ENCODE peak calls at places on chromosomes 13 and 19, in six cellular contexts. One of them, this sample, is unnamed. For H3K4me1, the result is how much of the 10 kb centered on the place peaks cover.

GRCh38 chr19:52492991-52493470 is 34.4 kb upstream of the ZNF808 start:
- DNase-seq in PC-9: no peak
- DNase-seq in effector memory CD4-positive, alpha-beta T cell: no peak
- DNase-seq in lung: no peak
- DNase-seq in heart left ventricle: no peak
- DNase-seq in SJSA1: no peak
- DNase-seq in this sample: no peak

GRCh38 chr13:23506071-23506820 is 64.0 kb upstream of the TNFRSF19 start:
- DNase-seq in PC-9: no peak
- DNase-seq in effector memory CD4-positive, alpha-beta T cell: no peak
- DNase-seq in lung: no peak
- DNase-seq in heart left ventricle: no peak
- DNase-seq in SJSA1: no peak
- DNase-seq in this sample: no peak

GRCh38 chr19:58543826-58544590 is at the start of gene TRIM28:
- DNase-seq in PC-9: peak
- DNase-seq in effector memory CD4-positive, alpha-beta T cell: peak
- DNase-seq in lung: peak
- DNase-seq in heart left ventricle: peak
- DNase-seq in SJSA1: peak
- DNase-seq in this sample: peak

GRCh38 chr13:41500501-41500900 is 43.2 kb downstream of the RGCC start:
- DNase-seq in PC-9: no peak
- DNase-seq in effector memory CD4-positive, alpha-beta T cell: no peak
- DNase-seq in lung: no peak
- DNase-seq in heart left ventricle: no peak
- DNase-seq in SJSA1: no peak
- DNase-seq in this sample: peak

GRCh38 chr13:101465877-101466276 is 13.4 kb downstream of the ITGBL1 start:
- DNase-seq in PC-9: no peak
- DNase-seq in effector memory CD4-positive, alpha-beta T cell: no peak
- DNase-seq in lung: no peak
- DNase-seq in heart left ventricle: no peak
- DNase-seq in SJSA1: no peak
- DNase-seq in this sample: no peak

GRCh38 chr13:23715092-23715761 is 145.0 kb downstream of the TNFRSF19 start:
- DNase-seq in PC-9: no peak
- DNase-seq in effector memory CD4-positive, alpha-beta T cell: no peak
- DNase-seq in lung: no peak
- DNase-seq in heart left ventricle: no peak
- DNase-seq in SJSA1: no peak
- DNase-seq in this sample: no peak

GRCh38 chr19:10428996-10429381 is 8.7 kb downstream of the PDE4A start:
- DNase-seq in PC-9: no peak
- DNase-seq in effector memory CD4-positive, alpha-beta T cell: no peak
- DNase-seq in lung: no peak
- DNase-seq in heart left ventricle: no peak
- DNase-seq in SJSA1: no peak
- DNase-seq in this sample: no peak

GRCh38 chr19:35890113-35890650 is 10.2 kb downstream of the NFKBID start:
- DNase-seq in PC-9: no peak
- DNase-seq in effector memory CD4-positive, alpha-beta T cell: no peak
- DNase-seq in lung: no peak
- DNase-seq in heart left ventricle: no peak
- DNase-seq in SJSA1: no peak
- DNase-seq in this sample: no peak

GRCh38 chr13:51881296-51881695 is 19.5 kb downstream of the CCDC70 start:
- DNase-seq in PC-9: no peak
- DNase-seq in effector memory CD4-positive, alpha-beta T cell: no peak
- DNase-seq in lung: no peak
- DNase-seq in heart left ventricle: no peak
- DNase-seq in SJSA1: no peak
- DNase-seq in this sample: no peak

GRCh38 chr13:90800082-90800746 is 547.3 kb upstream of the MIR17HG start:
- DNase-seq in PC-9: no peak
- DNase-seq in effector memory CD4-positive, alpha-beta T cell: no peak
- DNase-seq in lung: no peak
- DNase-seq in heart left ventricle: peak
- DNase-seq in SJSA1: no peak
- DNase-seq in this sample: peak

GRCh38 chr13:29402168-29402621 is 193.3 kb downstream of the SLC7A1 start:
- DNase-seq in PC-9: no peak
- DNase-seq in effector memory CD4-positive, alpha-beta T cell: no peak
- DNase-seq in lung: no peak
- DNase-seq in heart left ventricle: no peak
- DNase-seq in SJSA1: no peak
- DNase-seq in this sample: no peak

GRCh38 chr13:32175943-32176342 is 139.2 kb downstream of the ZAR1L start:
- DNase-seq in PC-9: no peak
- DNase-seq in effector memory CD4-positive, alpha-beta T cell: no peak
- DNase-seq in lung: no peak
- DNase-seq in heart left ventricle: no peak
- DNase-seq in SJSA1: no peak
- DNase-seq in this sample: no peak

GRCh38 chr13:76928456-76928855 is 19.9 kb upstream of the ACOD1 start:
- DNase-seq in PC-9: no peak
- DNase-seq in effector memory CD4-positive, alpha-beta T cell: no peak
- DNase-seq in lung: no peak
- DNase-seq in heart left ventricle: no peak
- DNase-seq in SJSA1: no peak
- DNase-seq in this sample: no peak

GRCh38 chr13:59521549-59521948 is 642.2 kb downstream of the DIAPH3 start:
- DNase-seq in PC-9: no peak
- DNase-seq in effector memory CD4-positive, alpha-beta T cell: no peak
- DNase-seq in lung: no peak
- DNase-seq in heart left ventricle: no peak
- DNase-seq in SJSA1: no peak
- DNase-seq in this sample: no peak

GRCh38 chr19:1001538-1002166 is 1.4 kb downstream of the GRIN3B start:
- DNase-seq in PC-9: no peak
- DNase-seq in effector memory CD4-positive, alpha-beta T cell: peak
- DNase-seq in lung: peak
- DNase-seq in heart left ventricle: peak
- DNase-seq in SJSA1: no peak
- DNase-seq in this sample: peak

GRCh38 chr19:31064486-31064885 is 284.8 kb downstream of the TSHZ3 start:
- DNase-seq in PC-9: no peak
- DNase-seq in effector memory CD4-positive, alpha-beta T cell: no peak
- DNase-seq in lung: no peak
- DNase-seq in heart left ventricle: no peak
- DNase-seq in SJSA1: no peak
- DNase-seq in this sample: no peak

GRCh38 chr13:81872581-81872980 is 1531.7 kb upstream of the SPRY2 start:
- DNase-seq in PC-9: no peak
- DNase-seq in effector memory CD4-positive, alpha-beta T cell: no peak
- DNase-seq in lung: no peak
- DNase-seq in heart left ventricle: no peak
- DNase-seq in SJSA1: no peak
- DNase-seq in this sample: no peak

GRCh38 chr13:68927387-68928026 is 1180.1 kb upstream of the ATXN8OS start:
- DNase-seq in PC-9: no peak
- DNase-seq in effector memory CD4-positive, alpha-beta T cell: no peak
- DNase-seq in lung: no peak
- DNase-seq in heart left ventricle: no peak
- DNase-seq in SJSA1: no peak
- DNase-seq in this sample: no peak

GRCh38 chr13:30033681-30034447 is 183.4 kb upstream of the UBL3 start:
- DNase-seq in PC-9: peak
- DNase-seq in effector memory CD4-positive, alpha-beta T cell: no peak
- DNase-seq in lung: no peak
- DNase-seq in heart left ventricle: no peak
- DNase-seq in SJSA1: peak
- DNase-seq in this sample: no peak

GRCh38 chr13:38693641-38694040 is 6.8 kb downstream of the FREM2 start:
- DNase-seq in PC-9: no peak
- DNase-seq in effector memory CD4-positive, alpha-beta T cell: no peak
- DNase-seq in lung: peak
- DNase-seq in heart left ventricle: no peak
- DNase-seq in SJSA1: no peak
- DNase-seq in this sample: no peak

GRCh38 chr13:100304241-100304640 is 215.3 kb downstream of the PCCA start:
- DNase-seq in PC-9: no peak
- DNase-seq in effector memory CD4-positive, alpha-beta T cell: no peak
- DNase-seq in lung: no peak
- DNase-seq in heart left ventricle: no peak
- DNase-seq in SJSA1: no peak
- DNase-seq in this sample: no peak

GRCh38 chr13:107296804-107297203 is 728.9 kb upstream of the ARGLU1 start:
- DNase-seq in PC-9: no peak
- DNase-seq in effector memory CD4-positive, alpha-beta T cell: no peak
- DNase-seq in lung: no peak
- DNase-seq in heart left ventricle: no peak
- DNase-seq in SJSA1: no peak
- DNase-seq in this sample: no peak

GRCh38 chr19:38388310-38389100 is at the start of gene SPRED3:
- DNase-seq in PC-9: no peak
- DNase-seq in effector memory CD4-positive, alpha-beta T cell: no peak
- DNase-seq in lung: no peak
- DNase-seq in heart left ventricle: peak
- DNase-seq in SJSA1: no peak
- DNase-seq in this sample: no peak

GRCh38 chr19:41785653-41786052 is 10.7 kb upstream of the CEACAM3 start:
- DNase-seq in PC-9: peak
- DNase-seq in effector memory CD4-positive, alpha-beta T cell: peak
- DNase-seq in lung: peak
- DNase-seq in heart left ventricle: no peak
- DNase-seq in SJSA1: no peak
- DNase-seq in this sample: peak

GRCh38 chr13:36559388-36559787 is 114.4 kb upstream of the SERTM1 start:
- DNase-seq in PC-9: no peak
- DNase-seq in effector memory CD4-positive, alpha-beta T cell: no peak
- DNase-seq in lung: no peak
- DNase-seq in heart left ventricle: no peak
- DNase-seq in SJSA1: no peak
- DNase-seq in this sample: no peak
- H3K4me3 ChIP-seq in PC-9: no peak
- H3K4me3 ChIP-seq in effector memory CD4-positive, alpha-beta T cell: no peak
- H3K4me3 ChIP-seq in lung: no peak
- H3K4me3 ChIP-seq in heart left ventricle: no peak
- H3K4me3 ChIP-seq in SJSA1: no peak
- H3K4me3 ChIP-seq in this sample: no peak

GRCh38 chr19:7223429-7223828 is 70.8 kb downstream of the INSR start:
- DNase-seq in PC-9: no peak
- DNase-seq in effector memory CD4-positive, alpha-beta T cell: no peak
- DNase-seq in lung: no peak
- DNase-seq in heart left ventricle: no peak
- DNase-seq in SJSA1: no peak
- DNase-seq in this sample: no peak
- H3K4me1 ChIP-seq in PC-9: under half
- H3K4me1 ChIP-seq in effector memory CD4-positive, alpha-beta T cell: under half
- H3K4me1 ChIP-seq in lung: under half
- H3K4me1 ChIP-seq in heart left ventricle: under half
- H3K4me1 ChIP-seq in SJSA1: under half
- H3K4me1 ChIP-seq in this sample: under half

GRCh38 chr19:14337510-14337909 is 43.7 kb upstream of the ADGRE5 start:
- DNase-seq in PC-9: no peak
- DNase-seq in effector memory CD4-positive, alpha-beta T cell: peak
- DNase-seq in lung: no peak
- DNase-seq in heart left ventricle: no peak
- DNase-seq in SJSA1: no peak
- DNase-seq in this sample: peak

GRCh38 chr19:14328406-14328805 is 52.8 kb upstream of the ADGRE5 start:
- DNase-seq in PC-9: no peak
- DNase-seq in effector memory CD4-positive, alpha-beta T cell: no peak
- DNase-seq in lung: no peak
- DNase-seq in heart left ventricle: no peak
- DNase-seq in SJSA1: no peak
- DNase-seq in this sample: no peak

GRCh38 chr19:14333101-14333871 is 48.0 kb upstream of the ADGRE5 start:
- DNase-seq in PC-9: peak
- DNase-seq in effector memory CD4-positive, alpha-beta T cell: no peak
- DNase-seq in lung: no peak
- DNase-seq in heart left ventricle: peak
- DNase-seq in SJSA1: no peak
- DNase-seq in this sample: peak
- H3K4me3 ChIP-seq in PC-9: peak
- H3K4me3 ChIP-seq in effector memory CD4-positive, alpha-beta T cell: peak
- H3K4me3 ChIP-seq in lung: no peak
- H3K4me3 ChIP-seq in heart left ventricle: peak
- H3K4me3 ChIP-seq in SJSA1: no peak
- H3K4me3 ChIP-seq in this sample: no peak

GRCh38 chr13:54175470-54175869 is 1146.9 kb downstream of the OLFM4 start:
- DNase-seq in PC-9: no peak
- DNase-seq in effector memory CD4-positive, alpha-beta T cell: no peak
- DNase-seq in lung: no peak
- DNase-seq in heart left ventricle: no peak
- DNase-seq in SJSA1: no peak
- DNase-seq in this sample: no peak
- H3K4me1 ChIP-seq in PC-9: under half
- H3K4me1 ChIP-seq in effector memory CD4-positive, alpha-beta T cell: under half
- H3K4me1 ChIP-seq in lung: under half
- H3K4me1 ChIP-seq in heart left ventricle: under half
- H3K4me1 ChIP-seq in SJSA1: under half
- H3K4me1 ChIP-seq in this sample: under half

GRCh38 chr19:15457701-15458484 is 6.5 kb downstream of the RASAL3 start:
- DNase-seq in PC-9: no peak
- DNase-seq in effector memory CD4-positive, alpha-beta T cell: no peak
- DNase-seq in lung: no peak
- DNase-seq in heart left ventricle: no peak
- DNase-seq in SJSA1: no peak
- DNase-seq in this sample: no peak
- H3K4me3 ChIP-seq in PC-9: no peak
- H3K4me3 ChIP-seq in effector memory CD4-positive, alpha-beta T cell: no peak
- H3K4me3 ChIP-seq in lung: no peak
- H3K4me3 ChIP-seq in heart left ventricle: no peak
- H3K4me3 ChIP-seq in SJSA1: no peak
- H3K4me3 ChIP-seq in this sample: no peak

GRCh38 chr13:94301487-94301886 is 178.0 kb downstream of the DCT start:
- DNase-seq in PC-9: no peak
- DNase-seq in effector memory CD4-positive, alpha-beta T cell: no peak
- DNase-seq in lung: no peak
- DNase-seq in heart left ventricle: no peak
- DNase-seq in SJSA1: no peak
- DNase-seq in this sample: no peak

GRCh38 chr13:94303644-94304174 is 175.8 kb downstream of the DCT start:
- DNase-seq in PC-9: no peak
- DNase-seq in effector memory CD4-positive, alpha-beta T cell: no peak
- DNase-seq in lung: no peak
- DNase-seq in heart left ventricle: no peak
- DNase-seq in SJSA1: no peak
- DNase-seq in this sample: no peak

GRCh38 chr13:94305934-94306333 is 173.5 kb downstream of the DCT start:
- DNase-seq in PC-9: no peak
- DNase-seq in effector memory CD4-positive, alpha-beta T cell: no peak
- DNase-seq in lung: no peak
- DNase-seq in heart left ventricle: no peak
- DNase-seq in SJSA1: no peak
- DNase-seq in this sample: no peak

GRCh38 chr13:94305463-94305862 is 174.0 kb downstream of the DCT start:
- DNase-seq in PC-9: peak
- DNase-seq in effector memory CD4-positive, alpha-beta T cell: no peak
- DNase-seq in lung: no peak
- DNase-seq in heart left ventricle: no peak
- DNase-seq in SJSA1: no peak
- DNase-seq in this sample: no peak

GRCh38 chr13:94305033-94305432 is 174.4 kb downstream of the DCT start:
- DNase-seq in PC-9: no peak
- DNase-seq in effector memory CD4-positive, alpha-beta T cell: no peak
- DNase-seq in lung: no peak
- DNase-seq in heart left ventricle: no peak
- DNase-seq in SJSA1: no peak
- DNase-seq in this sample: no peak
- H3K4me1 ChIP-seq in PC-9: under half
- H3K4me1 ChIP-seq in effector memory CD4-positive, alpha-beta T cell: under half
- H3K4me1 ChIP-seq in lung: under half
- H3K4me1 ChIP-seq in heart left ventricle: under half
- H3K4me1 ChIP-seq in SJSA1: under half
- H3K4me1 ChIP-seq in this sample: under half

GRCh38 chr19:19321143-19321577 is 531 bp downstream of the MAU2 start:
- DNase-seq in PC-9: no peak
- DNase-seq in effector memory CD4-positive, alpha-beta T cell: no peak
- DNase-seq in lung: no peak
- DNase-seq in heart left ventricle: no peak
- DNase-seq in SJSA1: no peak
- DNase-seq in this sample: no peak
- H3K4me3 ChIP-seq in PC-9: peak
- H3K4me3 ChIP-seq in effector memory CD4-positive, alpha-beta T cell: peak
- H3K4me3 ChIP-seq in lung: peak
- H3K4me3 ChIP-seq in heart left ventricle: peak
- H3K4me3 ChIP-seq in SJSA1: peak
- H3K4me3 ChIP-seq in this sample: peak

This sample was measured in mucosa of descending colon.